ENCODE peak calls at places on chromosomes 2 and 18, in ten cellular contexts. H, P, T, Z, D, M, J, G, I and Q are unnamed samples.

GRCh38 chr2:119747311-119747710 is 12.4 kb upstream of the PTPN4 start:
- DNase-seq in Z (no peak), T (no peak), G (no peak), H (no peak), D (no peak), I (no peak), J (no peak), P (no peak), M (no peak), Q (no peak)

GRCh38 chr18:52715961-52716360 is 376.0 kb downstream of the DCC start:
- DNase-seq in G (no peak), D (no peak), H (no peak), M (no peak), T (no peak), J (no peak), I (no peak), Z (no peak), P (no peak), Q (no peak)

GRCh38 chr2:120667981-120668380 is 67.7 kb upstream of the GLI2 start:
- DNase-seq in T (no peak), D (no peak), M (no peak), J (no peak), H (no peak), P (no peak), I (peak), Z (no peak), G (no peak), Q (no peak)

GRCh38 chr2:218074031-218074430 is 5.0 kb downstream of the RUFY4 start:
- DNase-seq in J (no peak), G (peak), T (no peak), I (peak), D (peak), H (peak), P (no peak), Z (no peak), M (peak), Q (peak)

GRCh38 chr18:49459404-49460171 is 857 bp downstream of the DYM start:
- DNase-seq in D (no peak), Z (no peak), T (no peak), M (no peak), J (no peak), H (no peak), G (peak), I (peak), P (no peak), Q (no peak)

GRCh38 chr2:32423536-32423935 is 66.7 kb downstream of the BIRC6 start:
- DNase-seq in I (no peak), G (no peak), Z (no peak), T (no peak), D (no peak), J (no peak), M (no peak), P (no peak), H (no peak), Q (no peak)

GRCh38 chr18:2901405-2901989 is 54.7 kb downstream of the EMILIN2 start:
- DNase-seq in H (no peak), T (no peak), Z (peak), I (peak), M (no peak), G (no peak), D (no peak), P (peak), J (no peak), Q (no peak)

GRCh38 chr2:1665761-1666505 is 78.4 kb downstream of the PXDN start:
- DNase-seq in D (no peak), M (no peak), P (no peak), G (no peak), T (no peak), J (no peak), H (no peak), I (no peak), Z (no peak), Q (no peak)

GRCh38 chr2:173752152-173752551 is 213.0 kb downstream of the SP3 start:
- DNase-seq in Z (no peak), M (no peak), G (no peak), D (no peak), I (peak), P (peak), J (no peak), T (no peak), H (no peak), Q (no peak)

GRCh38 chr2:54975598-54976507 is 74.4 kb downstream of the RTN4 start:
- DNase-seq in M (no peak), G (no peak), T (no peak), D (no peak), H (no peak), J (no peak), Z (no peak), I (no peak), P (no peak), Q (no peak)

GRCh38 chr2:56077352-56077915 is 106.4 kb upstream of the CCDC85A start:
- DNase-seq in H (no peak), D (peak), M (peak), I (peak), G (peak), J (peak), T (peak), Z (no peak), P (peak), Q (peak)

GRCh38 chr18:10516078-10516477 is 9.7 kb upstream of the NAPG start:
- DNase-seq in G (no peak), Z (no peak), I (no peak), M (no peak), T (no peak), D (no peak), P (no peak), H (no peak), J (no peak), Q (no peak)

GRCh38 chr2:81196383-81196851 is 891.9 kb upstream of the LRRTM1 start:
- DNase-seq in M (no peak), J (no peak), G (no peak), I (no peak), Z (no peak), T (no peak), D (peak), H (peak), P (no peak), Q (no peak)

GRCh38 chr2:88950010-88950409 is 258.5 kb downstream of the RPIA start:
- DNase-seq in T (no peak), M (no peak), G (peak), P (no peak), H (no peak), Z (no peak), I (no peak), D (no peak), J (no peak), Q (no peak)
- TF ChIP-seq CTCF in T (peak), M (no peak), G (peak), P (peak), H (peak), Z (peak), I (peak), D (no peak), J (peak), Q (no peak)

GRCh38 chr2:203928849-203929248 is 7.7 kb upstream of the ICOS start:
- DNase-seq in M (no peak), H (no peak), T (no peak), P (no peak), D (no peak), J (no peak), G (peak), Z (no peak), I (peak), Q (no peak)
- TF ChIP-seq CTCF in M (no peak), H (peak), T (peak), P (peak), D (no peak), J (peak), G (no peak), Z (peak), I (peak), Q (peak)

DNA sequence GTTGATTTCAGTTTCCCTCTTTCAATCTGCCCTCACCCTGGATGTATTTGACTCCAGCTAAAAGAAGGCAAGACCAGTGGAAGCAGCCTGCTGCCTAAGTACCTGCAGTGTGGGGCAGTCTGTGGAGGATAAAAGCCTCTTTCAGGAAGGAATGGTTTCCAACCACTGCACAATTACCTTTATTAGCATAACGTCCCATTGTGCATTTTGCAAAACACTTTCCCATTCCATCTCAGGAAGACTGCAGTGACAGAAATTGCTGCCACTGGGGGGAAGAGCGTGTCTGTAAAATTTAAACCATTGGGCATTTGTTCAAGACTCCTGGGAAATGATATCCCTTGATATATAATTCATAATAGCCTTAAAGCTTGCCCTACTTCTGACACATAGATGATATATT is 26.2 kb downstream of the CYRIA start:
- DNase-seq in Z (no peak), J (no peak), D (no peak), G (no peak), I (no peak), H (no peak), P (no peak), T (no peak), M (no peak), Q (no peak)
- TF ChIP-seq CTCF in Z (no peak), J (no peak), D (no peak), G (no peak), I (no peak), H (no peak), P (no peak), T (peak), M (no peak), Q (no peak)

DNA sequence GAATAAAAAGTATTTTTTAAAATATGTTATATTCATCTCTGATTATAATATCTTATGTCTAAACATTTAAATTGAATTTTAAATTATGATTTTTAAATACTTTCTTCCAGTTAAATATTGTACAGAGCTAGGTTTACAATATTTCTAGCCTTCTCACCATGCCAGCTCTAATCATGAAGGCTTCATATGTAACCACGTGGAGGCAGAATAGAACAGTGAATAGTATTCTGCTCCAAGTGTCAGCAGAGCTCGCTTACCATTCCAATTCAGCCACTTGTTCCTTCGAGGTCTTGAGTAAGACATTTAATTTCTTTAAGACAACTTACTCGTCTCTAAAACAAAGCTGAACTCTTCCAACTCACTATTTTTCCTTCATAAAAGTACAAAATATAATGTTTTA is 871.8 kb downstream of the SUCLG1 start:
- DNase-seq in T (no peak), Z (no peak), J (no peak), H (no peak), D (no peak), I (no peak), M (no peak), G (no peak), P (no peak), Q (no peak)
- TF ChIP-seq CTCF in T (no peak), Z (no peak), J (no peak), H (no peak), D (no peak), I (no peak), M (no peak), G (peak), P (no peak), Q (no peak)

GRCh38 chr2:216109962-216110614 is 940 bp downstream of the XRCC5 start:
- DNase-seq in H (no peak), G (peak), I (peak), T (peak), J (no peak), M (no peak), D (no peak), Z (no peak), P (peak), Q (no peak)
- TF ChIP-seq CTCF in H (peak), G (no peak), I (peak), T (peak), J (peak), M (peak), D (no peak), Z (peak), P (peak), Q (peak)

GRCh38 chr2:177616731-177617130 is 224.2 kb downstream of the AGPS start:
- DNase-seq in P (no peak), H (no peak), J (no peak), D (no peak), I (no peak), M (no peak), G (no peak), Z (no peak), T (no peak), Q (no peak)

GRCh38 chr2:177618270-177619253 is 226.0 kb downstream of the AGPS start:
- DNase-seq in D (peak), I (peak), Z (peak), M (peak), G (peak), J (peak), P (peak), T (peak), H (peak), Q (peak)

GRCh38 chr2:177625744-177626655 is 233.4 kb downstream of the AGPS start:
- DNase-seq in G (peak), Z (no peak), J (no peak), P (no peak), D (no peak), H (no peak), I (no peak), M (no peak), T (no peak), Q (no peak)

GRCh38 chr2:177617849-177618248 is 225.3 kb downstream of the AGPS start:
- DNase-seq in D (no peak), Z (no peak), G (no peak), I (no peak), P (no peak), T (no peak), J (no peak), M (no peak), H (no peak), Q (no peak)

DNA sequence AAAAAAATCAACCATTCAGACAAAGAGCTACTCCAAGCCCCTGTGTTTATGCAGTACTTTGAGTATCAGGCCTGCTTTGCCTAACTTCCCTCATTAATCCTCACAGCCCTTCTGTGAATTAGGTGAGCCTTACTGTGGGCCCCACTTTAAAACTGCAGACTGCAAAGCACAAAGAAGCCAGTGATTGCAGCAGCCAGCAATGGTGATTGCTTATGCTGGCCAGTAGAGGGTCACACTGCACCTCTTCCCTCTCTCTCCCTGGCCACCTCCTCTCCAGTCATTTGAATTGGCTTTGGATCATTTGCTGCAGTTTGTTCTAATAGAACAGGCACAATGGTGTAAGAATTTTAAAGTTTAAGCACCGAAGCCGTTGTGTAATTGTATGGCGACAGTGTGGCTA is 229.9 kb downstream of the AGPS start:
- DNase-seq in Z (no peak), T (peak), P (no peak), J (peak), M (no peak), G (peak), D (peak), I (no peak), H (no peak), Q (peak)
- TF ChIP-seq CTCF in Z (peak), T (no peak), P (no peak), J (peak), M (no peak), G (peak), D (no peak), I (no peak), H (no peak), Q (peak)

GRCh38 chr2:240735476-240735875 is 43.8 kb downstream of the AQP12A start:
- DNase-seq in G (no peak), T (no peak), H (no peak), P (no peak), M (no peak), D (no peak), Z (no peak), J (no peak), I (no peak), Q (no peak)

GRCh38 chr2:240732911-240733622 is 41.4 kb downstream of the AQP12A start:
- DNase-seq in G (no peak), J (no peak), P (no peak), T (no peak), H (no peak), I (no peak), Z (no peak), D (no peak), M (no peak), Q (no peak)

GRCh38 chr2:240734756-240735155 is 43.1 kb downstream of the AQP12A start:
- DNase-seq in H (no peak), Z (no peak), D (no peak), M (no peak), T (no peak), G (no peak), P (no peak), I (no peak), J (no peak), Q (no peak)

GRCh38 chr2:240732184-240732583 is 40.5 kb downstream of the AQP12A start:
- DNase-seq in G (no peak), D (no peak), T (no peak), H (no peak), P (no peak), Z (no peak), J (no peak), I (no peak), M (no peak), Q (no peak)

GRCh38 chr2:240733803-240734495 is 42.3 kb downstream of the AQP12A start:
- DNase-seq in D (peak), G (no peak), I (no peak), M (no peak), J (no peak), T (no peak), P (no peak), Z (no peak), H (no peak), Q (no peak)
- TF ChIP-seq CTCF in D (no peak), G (peak), I (no peak), M (no peak), J (peak), T (no peak), P (no peak), Z (no peak), H (no peak), Q (peak)

DNA sequence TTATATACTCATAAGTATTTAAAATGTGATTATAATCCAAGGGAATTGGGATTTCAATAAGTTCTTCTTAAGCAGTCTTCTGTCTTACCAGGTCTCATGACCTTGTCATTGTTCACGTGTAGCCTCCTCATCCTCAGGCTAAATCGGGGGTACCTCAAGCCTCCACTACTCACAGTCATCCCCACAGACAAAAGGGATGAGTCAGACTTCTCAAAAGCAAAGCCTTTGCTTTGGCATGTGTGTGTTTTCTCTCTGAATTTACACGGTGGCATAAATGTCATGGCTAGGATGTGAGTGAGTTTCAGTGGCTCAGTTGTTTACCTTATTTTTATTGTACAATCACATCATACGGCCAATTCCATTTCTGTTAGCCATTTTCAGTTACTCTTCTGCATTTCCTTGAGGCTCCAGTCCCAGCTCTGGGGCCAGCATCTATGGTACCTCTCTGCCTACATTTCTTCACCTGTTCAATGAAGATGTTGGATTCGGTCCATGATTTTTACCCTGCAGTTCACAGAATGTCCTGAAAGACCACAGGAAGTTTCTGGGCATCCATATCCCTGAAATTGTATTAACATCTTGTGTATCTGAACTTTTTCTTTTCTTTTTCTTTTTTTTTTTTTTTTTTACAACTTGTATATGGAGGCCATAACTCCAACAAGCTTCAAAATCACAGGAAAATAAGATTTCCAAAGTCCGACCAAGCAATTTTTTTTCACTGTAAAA is 195.3 kb downstream of the FHOD3 start:
- DNase-seq in Z (no peak), I (no peak), H (no peak), T (peak), P (no peak), D (no peak), M (no peak), G (no peak), J (no peak), Q (no peak)
- TF ChIP-seq CTCF in Z (no peak), I (no peak), H (no peak), T (no peak), P (no peak), D (no peak), M (no peak), G (no peak), J (no peak), Q (no peak)

DNA sequence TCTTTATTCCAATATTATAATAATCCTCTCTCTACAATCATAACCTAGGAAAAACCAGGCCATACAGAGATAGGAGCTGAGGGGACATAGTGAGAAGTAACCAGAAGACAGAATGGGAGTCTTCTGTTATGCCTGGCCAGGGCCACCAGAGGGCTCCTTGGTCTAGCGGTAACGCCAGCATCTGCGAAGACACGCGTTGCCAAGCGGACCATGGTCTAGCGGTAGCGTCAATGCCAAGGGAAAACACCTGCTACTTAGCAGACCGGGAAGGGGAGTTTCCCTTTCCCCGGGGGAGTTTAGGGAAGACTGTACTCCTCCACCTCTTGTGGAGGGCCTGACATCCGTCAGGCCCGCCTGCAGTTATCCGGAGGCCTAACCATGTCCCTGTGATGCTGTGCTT is 36.6 kb downstream of the ARL6IP6 start:
- DNase-seq in T (peak), Z (no peak), M (peak), P (no peak), I (no peak), D (peak), G (peak), J (no peak), H (no peak), Q (peak)
- TF ChIP-seq CTCF in T (peak), Z (peak), M (no peak), P (peak), I (peak), D (peak), G (peak), J (peak), H (no peak), Q (peak)